ENCODE peak calls at places on chromosomes 13 and 19, in six cellular contexts. One of them, this sample, is unnamed.

GRCh38 chr19:29044037-29044436 is 168.9 kb downstream of the UQCRFS1 start:
- DNase-seq in aorta: no peak
- DNase-seq in cerebellar cortex: no peak
- DNase-seq in ovary: no peak
- DNase-seq in HFF-Myc: no peak
- DNase-seq in tibial artery: no peak
- DNase-seq in this sample: no peak

GRCh38 chr13:41812851-41813250 is 148.1 kb downstream of the VWA8 start:
- DNase-seq in ovary: no peak
- DNase-seq in cerebellar cortex: no peak
- DNase-seq in aorta: no peak
- DNase-seq in HFF-Myc: no peak
- DNase-seq in tibial artery: no peak
- DNase-seq in this sample: no peak

GRCh38 chr19:32809254-32809653 is 60.3 kb downstream of the SLC7A9 start:
- DNase-seq in ovary: no peak
- DNase-seq in aorta: peak; percentile 53
- DNase-seq in HFF-Myc: no peak
- DNase-seq in cerebellar cortex: no peak
- DNase-seq in tibial artery: no peak
- DNase-seq in this sample: peak; percentile 47

GRCh38 chr19:58558623-58559274 is 338 bp upstream of the UBE2M start:
- DNase-seq in aorta: peak; percentile 100
- DNase-seq in cerebellar cortex: peak; percentile 97
- DNase-seq in HFF-Myc: peak; percentile 95
- DNase-seq in ovary: peak; percentile 99
- DNase-seq in tibial artery: peak; percentile 98
- DNase-seq in this sample: peak; percentile 98

GRCh38 chr19:18751571-18751970 is 39.5 kb downstream of the COMP start:
- DNase-seq in HFF-Myc: no peak
- DNase-seq in tibial artery: no peak
- DNase-seq in cerebellar cortex: no peak
- DNase-seq in ovary: no peak
- DNase-seq in aorta: no peak
- DNase-seq in this sample: no peak

GRCh38 chr19:31976775-31977536 is 368.5 kb upstream of the ZNF507 start:
- DNase-seq in aorta: no peak
- DNase-seq in tibial artery: no peak
- DNase-seq in ovary: no peak
- DNase-seq in HFF-Myc: no peak
- DNase-seq in cerebellar cortex: no peak
- DNase-seq in this sample: peak; percentile 4

GRCh38 chr13:35475131-35475959 is 1.1 kb downstream of the MAB21L1 start:
- DNase-seq in cerebellar cortex: peak; percentile 65
- DNase-seq in aorta: peak; percentile 76
- DNase-seq in ovary: peak; percentile 59
- DNase-seq in HFF-Myc: no peak
- DNase-seq in tibial artery: peak; percentile 61
- DNase-seq in this sample: no peak

GRCh38 chr19:14476663-14477401 is 1.7 kb upstream of the PTGER1 start:
- DNase-seq in HFF-Myc: no peak
- DNase-seq in tibial artery: peak; percentile 73
- DNase-seq in cerebellar cortex: peak; percentile 66
- DNase-seq in aorta: peak; percentile 78
- DNase-seq in ovary: no peak
- DNase-seq in this sample: no peak

GRCh38 chr13:110371550-110372465 is 64.7 kb downstream of the COL4A2 start:
- DNase-seq in HFF-Myc: no peak
- DNase-seq in cerebellar cortex: no peak
- DNase-seq in tibial artery: no peak
- DNase-seq in aorta: peak; percentile 77
- DNase-seq in ovary: no peak
- DNase-seq in this sample: no peak

GRCh38 chr19:4647676-4648644 is 8.6 kb downstream of the TNFAIP8L1 start:
- DNase-seq in cerebellar cortex: peak; percentile 59
- DNase-seq in aorta: no peak
- DNase-seq in HFF-Myc: no peak
- DNase-seq in tibial artery: no peak
- DNase-seq in ovary: no peak
- DNase-seq in this sample: no peak

GRCh38 chr19:46015080-46015960 is 7.5 kb downstream of the PGLYRP1 start:
- DNase-seq in tibial artery: peak; percentile 48
- DNase-seq in aorta: peak; percentile 88
- DNase-seq in cerebellar cortex: peak; percentile 35
- DNase-seq in HFF-Myc: no peak
- DNase-seq in ovary: no peak
- DNase-seq in this sample: no peak

GRCh38 chr19:4981681-4981958 is 12.7 kb downstream of the KDM4B start:
- DNase-seq in cerebellar cortex: peak; percentile 63
- DNase-seq in ovary: no peak
- DNase-seq in aorta: peak; percentile 64
- DNase-seq in HFF-Myc: no peak
- DNase-seq in tibial artery: no peak
- DNase-seq in this sample: no peak

GRCh38 chr19:28012361-28012760 is 1200.6 kb downstream of the UQCRFS1 start:
- DNase-seq in cerebellar cortex: peak; percentile 40
- DNase-seq in aorta: no peak
- DNase-seq in HFF-Myc: no peak
- DNase-seq in ovary: no peak
- DNase-seq in tibial artery: no peak
- DNase-seq in this sample: no peak

GRCh38 chr19:10043286-10043927 is 30.1 kb downstream of the RDH8 start:
- DNase-seq in HFF-Myc: no peak
- DNase-seq in ovary: no peak
- DNase-seq in cerebellar cortex: peak; percentile 10
- DNase-seq in tibial artery: no peak
- DNase-seq in aorta: no peak
- DNase-seq in this sample: no peak

GRCh38 chr19:45424191-45425058 is 708 bp upstream of the ERCC1 start:
- DNase-seq in ovary: peak; percentile 36
- DNase-seq in cerebellar cortex: no peak
- DNase-seq in tibial artery: peak; percentile 73
- DNase-seq in HFF-Myc: peak; percentile 93
- DNase-seq in aorta: peak; percentile 94
- DNase-seq in this sample: peak; percentile 92

This sample was measured in coronary artery.